ENCODE peak calls at places on chromosomes 12 and 14, in four cellular contexts. C is cardiac muscle cell, K is osteoblast, L is K562. Z is an unnamed sample.

GRCh38 chr14:20332946-20333782 is at the start of gene CCNB1IP1:
- DNase-seq in L (peak; percentile 74), C (peak; percentile 93), K (peak; percentile 79), Z (peak; percentile 93)

GRCh38 chr14:55200646-55201045 is 9.3 kb upstream of the DLGAP5 start:
- DNase-seq in K (no peak), L (no peak), C (no peak), Z (no peak)

GRCh38 chr12:62252576-62252975 is 7.6 kb upstream of the USP15 start:
- DNase-seq in L (no peak), C (no peak), K (no peak), Z (peak; percentile 47)

GRCh38 chr12:3341594-3341993 is 149.4 kb upstream of the PRMT8 start:
- DNase-seq in C (peak; percentile 30), K (no peak), L (no peak), Z (no peak)

GRCh38 chr12:72133497-72134055 is 138.6 kb upstream of the TRHDE start:
- DNase-seq in L (no peak), C (no peak), K (no peak), Z (no peak)

GRCh38 chr14:101082036-101082435 is 178.5 kb upstream of the RTL1 start:
- DNase-seq in C (no peak), K (no peak), L (no peak), Z (no peak)

GRCh38 chr12:65208957-65209654 is 39.7 kb downstream of the LEMD3 start:
- DNase-seq in L (no peak), C (no peak), K (no peak), Z (no peak)

GRCh38 chr14:81516941-81517797 is 16.5 kb downstream of the SEL1L start:
- DNase-seq in C (peak; percentile 48), L (no peak), K (peak; percentile 34), Z (peak; percentile 79)

GRCh38 chr14:24840204-24840893 is 206.4 kb upstream of the GZMB start:
- DNase-seq in L (no peak), C (no peak), K (no peak), Z (peak; percentile 29)

GRCh38 chr14:60630129-60630528 is 19.1 kb downstream of the SIX1 start:
- DNase-seq in K (no peak), C (no peak), L (no peak), Z (no peak)

GRCh38 chr12:3380200-3381020 is 110.6 kb upstream of the PRMT8 start:
- DNase-seq in L (no peak), K (peak; percentile 79), C (no peak), Z (no peak)

GRCh38 chr12:105357162-105357691 is 26.7 kb downstream of the C12orf75 start:
- DNase-seq in K (no peak), L (no peak), C (no peak), Z (peak; percentile 15)
- H3K27ac ChIP-seq in K (peak overlapping the region; percentile 18), L (no peak overlapping the region), C (no peak overlapping the region), Z (no peak overlapping the region)

DNA sequence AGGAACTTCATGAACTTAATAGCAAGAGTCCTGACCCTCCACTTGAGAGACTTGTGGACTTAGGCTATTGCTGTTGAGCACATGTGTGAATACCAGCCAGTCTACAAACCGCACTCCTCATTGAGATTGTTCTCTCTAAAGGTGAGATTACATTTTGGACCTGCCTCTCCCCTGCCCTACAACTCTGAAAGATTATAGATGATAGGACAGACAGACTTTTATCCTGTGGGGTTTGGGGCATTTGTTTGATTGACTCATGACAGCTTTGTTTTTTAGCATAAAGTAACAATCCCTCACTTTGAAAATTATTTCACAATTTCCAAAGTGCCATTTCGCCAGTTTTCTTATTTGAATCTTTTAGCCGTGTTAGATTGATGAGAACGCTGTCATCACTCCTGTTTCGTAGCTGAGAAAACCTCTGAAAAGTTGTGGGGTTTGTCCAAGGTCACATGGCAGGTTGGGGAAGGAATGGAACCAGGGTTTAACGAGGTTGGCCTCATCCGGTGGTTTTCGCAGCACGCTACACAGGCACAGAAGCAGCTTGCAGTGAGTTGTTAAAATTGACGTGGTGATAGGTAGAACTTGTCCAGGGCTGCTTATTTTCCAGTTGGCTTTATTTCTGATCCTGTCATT is 836 bp downstream of the EVL start:
- DNase-seq in C (peak; percentile 35), L (no peak), K (no peak), Z (no peak)
- H3K27ac ChIP-seq in C (peak overlapping the region; percentile 71), L (peak overlapping the region; percentile 89), K (no peak overlapping the region), Z (no peak overlapping the region)

GRCh38 chr14:99756796-99757195 is 36.4 kb upstream of the EML1 start:
- DNase-seq in L (no peak), C (no peak), K (peak; percentile 50), Z (peak; percentile 34)
- H3K27ac ChIP-seq in L (no peak overlapping the region), C (no peak overlapping the region), K (peak overlapping the region; percentile 99), Z (peak overlapping the region; percentile 55)

GRCh38 chr14:71694888-71695505 is 237.2 kb upstream of the RGS6 start:
- DNase-seq in L (no peak), K (no peak), C (no peak), Z (no peak)
- H3K27ac ChIP-seq in L (no peak overlapping the region), K (peak overlapping the region; percentile 76), C (no peak overlapping the region), Z (no peak overlapping the region)